ENCODE peak calls at places on chromosomes 13 and 19, in four cellular contexts. One of them, this sample, is unnamed.

GRCh38 chr13:97883356-97883755 is 70.1 kb upstream of the IPO5 start:
- DNase-seq in neural progenitor cell: no peak
- DNase-seq in K562: no peak
- DNase-seq in PC-3: no peak
- DNase-seq in this sample: no peak

GRCh38 chr19:38666662-38667448 is 19.4 kb downstream of the ACTN4 start:
- DNase-seq in neural progenitor cell: peak; percentile 58
- DNase-seq in K562: no peak
- DNase-seq in PC-3: peak; percentile 65
- DNase-seq in this sample: peak; percentile 59

GRCh38 chr19:40810160-40810559 is 11.2 kb downstream of the EGLN2 start:
- DNase-seq in neural progenitor cell: no peak
- DNase-seq in K562: peak; percentile 47
- DNase-seq in PC-3: no peak
- DNase-seq in this sample: no peak

GRCh38 chr19:40718774-40719391 is 2.0 kb downstream of the ITPKC start:
- DNase-seq in neural progenitor cell: peak; percentile 46
- DNase-seq in K562: peak; percentile 71
- DNase-seq in PC-3: peak; percentile 72
- DNase-seq in this sample: peak; percentile 93

GRCh38 chr13:110137677-110138008 is 169.3 kb downstream of the COL4A1 start:
- DNase-seq in neural progenitor cell: peak; percentile 43
- DNase-seq in K562: peak; percentile 38
- DNase-seq in PC-3: peak; percentile 58
- DNase-seq in this sample: no peak

GRCh38 chr13:43883636-43884035 is 3.9 kb downstream of the LACC1 start:
- DNase-seq in neural progenitor cell: no peak
- DNase-seq in K562: no peak
- DNase-seq in PC-3: no peak
- DNase-seq in this sample: no peak

GRCh38 chr13:114110091-114110829 is 22.2 kb downstream of the RASA3 start:
- DNase-seq in neural progenitor cell: peak; percentile 68
- DNase-seq in K562: no peak
- DNase-seq in PC-3: no peak
- DNase-seq in this sample: peak; percentile 81

GRCh38 chr19:2271516-2272103 is 10.4 kb downstream of the PEAK3 start:
- DNase-seq in neural progenitor cell: peak; percentile 26
- DNase-seq in K562: peak; percentile 55
- DNase-seq in PC-3: peak; percentile 44
- DNase-seq in this sample: peak; percentile 82

GRCh38 chr13:35164324-35164932 is 222.4 kb downstream of the NBEA start:
- DNase-seq in neural progenitor cell: peak; percentile 46
- DNase-seq in K562: peak; percentile 12
- DNase-seq in PC-3: peak; percentile 63
- DNase-seq in this sample: no peak

GRCh38 chr13:84662503-84662902 is 780.2 kb upstream of the SLITRK1 start:
- DNase-seq in neural progenitor cell: no peak
- DNase-seq in K562: no peak
- DNase-seq in PC-3: no peak
- DNase-seq in this sample: no peak

GRCh38 chr19:15195381-15195964 is 5.3 kb downstream of the NOTCH3 start:
- DNase-seq in neural progenitor cell: peak; percentile 93
- DNase-seq in K562: no peak
- DNase-seq in PC-3: peak; percentile 82
- DNase-seq in this sample: peak; percentile 95

GRCh38 chr19:32676186-32676894 is 692 bp downstream of the RGS9BP start:
- DNase-seq in neural progenitor cell: peak; percentile 63
- DNase-seq in K562: no peak
- DNase-seq in PC-3: no peak
- DNase-seq in this sample: peak; percentile 83

GRCh38 chr13:46716821-46717220 is 80.1 kb downstream of the ESD start:
- DNase-seq in neural progenitor cell: no peak
- DNase-seq in K562: no peak
- DNase-seq in PC-3: no peak
- DNase-seq in this sample: no peak

GRCh38 chr19:47821460-47822020 is at the start of gene CRX:
- DNase-seq in neural progenitor cell: peak; percentile 49
- DNase-seq in K562: no peak
- DNase-seq in PC-3: no peak
- DNase-seq in this sample: no peak

GRCh38 chr13:100108913-100109507 is 20.1 kb downstream of the PCCA start:
- DNase-seq in neural progenitor cell: no peak
- DNase-seq in K562: no peak
- DNase-seq in PC-3: no peak
- DNase-seq in this sample: no peak

GRCh38 chr19:19900124-19900523 is 622 bp upstream of the ZNF93 start:
- DNase-seq in neural progenitor cell: no peak
- DNase-seq in K562: peak; percentile 64
- DNase-seq in PC-3: no peak
- DNase-seq in this sample: no peak

GRCh38 chr13:43058318-43058674 is 34.9 kb downstream of the DNAJC15 start:
- DNase-seq in neural progenitor cell: no peak
- DNase-seq in K562: no peak
- DNase-seq in PC-3: peak; percentile 92
- DNase-seq in this sample: peak; percentile 79

GRCh38 chr13:44388427-44388826 is 14.8 kb downstream of the SERP2 start:
- DNase-seq in neural progenitor cell: peak; percentile 73
- DNase-seq in K562: peak; percentile 73
- DNase-seq in PC-3: no peak
- DNase-seq in this sample: no peak

GRCh38 chr13:104648291-104648690 is 1582.1 kb upstream of the SLC10A2 start:
- DNase-seq in neural progenitor cell: no peak
- DNase-seq in K562: no peak
- DNase-seq in PC-3: no peak
- DNase-seq in this sample: no peak

GRCh38 chr19:38421856-38422255 is 4.2 kb downstream of the RASGRP4 start:
- DNase-seq in neural progenitor cell: no peak
- DNase-seq in K562: no peak
- DNase-seq in PC-3: no peak
- DNase-seq in this sample: no peak

GRCh38 chr19:35353635-35354034 is 4.6 kb upstream of the FFAR3 start:
- DNase-seq in neural progenitor cell: no peak
- DNase-seq in K562: peak; percentile 24
- DNase-seq in PC-3: no peak
- DNase-seq in this sample: peak; percentile 4

GRCh38 chr13:79869326-79869725 is 388.4 kb downstream of the NDFIP2 start:
- DNase-seq in neural progenitor cell: no peak
- DNase-seq in K562: no peak
- DNase-seq in PC-3: peak; percentile 22
- DNase-seq in this sample: no peak

GRCh38 chr19:49564616-49565045 is 15.7 kb downstream of the NOSIP start:
- DNase-seq in neural progenitor cell: no peak
- DNase-seq in K562: no peak
- DNase-seq in PC-3: no peak
- DNase-seq in this sample: no peak

GRCh38 chr19:15291089-15291488 is 41.2 kb downstream of the BRD4 start:
- DNase-seq in neural progenitor cell: no peak
- DNase-seq in K562: no peak
- DNase-seq in PC-3: no peak
- DNase-seq in this sample: no peak

GRCh38 chr13:113623491-113624234 is 34.3 kb downstream of the ATP4B start:
- DNase-seq in neural progenitor cell: no peak
- DNase-seq in K562: no peak
- DNase-seq in PC-3: no peak
- DNase-seq in this sample: peak; percentile 60

GRCh38 chr19:27861411-27861975 is 1351.5 kb downstream of the UQCRFS1 start:
- DNase-seq in neural progenitor cell: no peak
- DNase-seq in K562: no peak
- DNase-seq in PC-3: no peak
- DNase-seq in this sample: no peak

GRCh38 chr13:37194428-37194861 is 89.0 kb upstream of the CSNK1A1L start:
- DNase-seq in neural progenitor cell: no peak
- DNase-seq in K562: no peak
- DNase-seq in PC-3: peak; percentile 88
- DNase-seq in this sample: no peak

GRCh38 chr13:98094678-98095266 is 48.1 kb upstream of the FARP1 start:
- DNase-seq in neural progenitor cell: no peak
- DNase-seq in K562: no peak
- DNase-seq in PC-3: no peak
- DNase-seq in this sample: no peak

GRCh38 chr13:74273591-74273990 is 139.4 kb upstream of the KLF12 start:
- DNase-seq in neural progenitor cell: no peak
- DNase-seq in K562: no peak
- DNase-seq in PC-3: no peak
- DNase-seq in this sample: no peak

GRCh38 chr13:43878897-43879322 is 630 bp downstream of the CCDC122 start:
- DNase-seq in neural progenitor cell: peak; percentile 71
- DNase-seq in K562: no peak
- DNase-seq in PC-3: peak; percentile 45
- DNase-seq in this sample: peak; percentile 93

GRCh38 chr13:75961911-75962310 is 325.8 kb downstream of the LMO7 start:
- DNase-seq in neural progenitor cell: no peak
- DNase-seq in K562: peak; percentile 49
- DNase-seq in PC-3: no peak
- DNase-seq in this sample: no peak

GRCh38 chr19:12837225-12837624 is 1.1 kb upstream of the MAST1 start:
- DNase-seq in neural progenitor cell: no peak
- DNase-seq in K562: no peak
- DNase-seq in PC-3: peak; percentile 85
- DNase-seq in this sample: no peak

GRCh38 chr19:52200044-52200443 is 10.2 kb downstream of the PPP2R1A start:
- DNase-seq in neural progenitor cell: no peak
- DNase-seq in K562: no peak
- DNase-seq in PC-3: peak; percentile 25
- DNase-seq in this sample: no peak

GRCh38 chr19:42410371-42410770 is 16.8 kb downstream of the LIPE start:
- DNase-seq in neural progenitor cell: no peak
- DNase-seq in K562: no peak
- DNase-seq in PC-3: no peak
- DNase-seq in this sample: peak; percentile 57

GRCh38 chr13:39887424-39887823 is 232.0 kb downstream of the COG6 start:
- DNase-seq in neural progenitor cell: no peak
- DNase-seq in K562: no peak
- DNase-seq in PC-3: no peak
- DNase-seq in this sample: no peak

GRCh38 chr19:57055956-57056355 is 63.8 kb upstream of the USP29 start:
- DNase-seq in neural progenitor cell: no peak
- DNase-seq in K562: no peak
- DNase-seq in PC-3: no peak
- DNase-seq in this sample: no peak

GRCh38 chr13:25295228-25295627 is 6.2 kb upstream of the NUP58 start:
- DNase-seq in neural progenitor cell: no peak
- DNase-seq in K562: no peak
- DNase-seq in PC-3: peak; percentile 50
- DNase-seq in this sample: no peak

GRCh38 chr13:25306671-25307464 is 5.4 kb downstream of the NUP58 start:
- DNase-seq in neural progenitor cell: no peak
- DNase-seq in K562: no peak
- DNase-seq in PC-3: no peak
- DNase-seq in this sample: no peak

GRCh38 chr13:25301347-25302113 is at the start of gene NUP58:
- DNase-seq in neural progenitor cell: peak; percentile 83
- DNase-seq in K562: peak; percentile 95
- DNase-seq in PC-3: peak; percentile 94
- DNase-seq in this sample: peak; percentile 98

DNA sequence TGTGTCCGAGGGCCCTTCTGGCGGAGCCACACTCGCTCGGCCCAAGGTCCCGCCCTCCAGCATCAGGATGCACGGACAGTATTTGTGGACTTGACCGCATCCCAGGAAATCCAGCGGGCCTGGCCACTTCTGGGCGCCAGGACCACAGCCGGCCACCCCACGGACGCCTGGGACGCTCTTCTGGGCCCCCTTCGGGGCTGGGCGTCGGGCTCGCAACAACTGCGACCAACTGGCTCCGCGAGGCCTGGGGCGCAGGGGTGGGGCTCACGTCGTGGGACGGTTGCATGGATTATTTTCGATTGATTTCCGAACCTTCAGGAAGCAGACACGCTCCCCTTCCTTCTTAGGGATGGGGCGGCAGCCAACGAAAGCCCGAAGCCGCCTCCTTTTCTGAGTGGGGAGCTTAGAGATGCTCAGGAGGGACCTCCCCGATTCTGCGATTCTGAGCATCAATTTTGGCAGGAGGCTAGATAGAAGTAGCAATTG is 521 bp upstream of the NUP58 start:
- DNase-seq in neural progenitor cell: peak; percentile 5
- DNase-seq in K562: no peak
- DNase-seq in PC-3: no peak
- DNase-seq in this sample: peak; percentile 83
- H3K9ac ChIP-seq in neural progenitor cell: no peak overlapping the region
- H3K9ac ChIP-seq in K562: no peak overlapping the region
- H3K9ac ChIP-seq in PC-3: peak overlapping the region; percentile 49
- H3K9ac ChIP-seq in this sample: peak overlapping the region; percentile 95

GRCh38 chr19:55226273-55226672 is 2.3 kb downstream of the TMEM86B start:
- DNase-seq in neural progenitor cell: no peak
- DNase-seq in K562: no peak
- DNase-seq in PC-3: no peak
- DNase-seq in this sample: no peak

GRCh38 chr19:55224038-55224665 is 4.4 kb downstream of the TMEM86B start:
- DNase-seq in neural progenitor cell: no peak
- DNase-seq in K562: no peak
- DNase-seq in PC-3: no peak
- DNase-seq in this sample: no peak

GRCh38 chr19:55225415-55225958 is 3.1 kb downstream of the TMEM86B start:
- DNase-seq in neural progenitor cell: no peak
- DNase-seq in K562: no peak
- DNase-seq in PC-3: no peak
- DNase-seq in this sample: no peak

GRCh38 chr19:55220525-55220924 is 8.0 kb downstream of the TMEM86B start:
- DNase-seq in neural progenitor cell: peak; percentile 76
- DNase-seq in K562: peak; percentile 41
- DNase-seq in PC-3: no peak
- DNase-seq in this sample: no peak

GRCh38 chr19:55223291-55224037 is 5.1 kb downstream of the TMEM86B start:
- DNase-seq in neural progenitor cell: no peak
- DNase-seq in K562: no peak
- DNase-seq in PC-3: no peak
- DNase-seq in this sample: no peak
- TF ChIP-seq CTCF in neural progenitor cell: no peak
- TF ChIP-seq CTCF in K562: no peak
- TF ChIP-seq CTCF in PC-3: no peak
- TF ChIP-seq CTCF in this sample: no peak

GRCh38 chr13:42041684-42042035 is 6.8 kb upstream of the DGKH start:
- DNase-seq in neural progenitor cell: peak; percentile 76
- DNase-seq in K562: peak; percentile 67
- DNase-seq in PC-3: peak; percentile 61
- DNase-seq in this sample: peak; percentile 82

GRCh38 chr13:42039457-42039945 is 8.9 kb upstream of the DGKH start:
- DNase-seq in neural progenitor cell: no peak
- DNase-seq in K562: peak; percentile 30
- DNase-seq in PC-3: peak; percentile 27
- DNase-seq in this sample: no peak

GRCh38 chr13:42039946-42040729 is 8.3 kb upstream of the DGKH start:
- DNase-seq in neural progenitor cell: peak; percentile 87
- DNase-seq in K562: peak; percentile 83
- DNase-seq in PC-3: peak; percentile 76
- DNase-seq in this sample: peak; percentile 98

GRCh38 chr13:42040730-42041016 is 7.8 kb upstream of the DGKH start:
- DNase-seq in neural progenitor cell: no peak
- DNase-seq in K562: no peak
- DNase-seq in PC-3: no peak
- DNase-seq in this sample: no peak

GRCh38 chr13:42041017-42041683 is 7.3 kb upstream of the DGKH start:
- DNase-seq in neural progenitor cell: peak; percentile 68
- DNase-seq in K562: peak; percentile 55
- DNase-seq in PC-3: peak; percentile 58
- DNase-seq in this sample: peak; percentile 86
- H3K27ac ChIP-seq in neural progenitor cell: no peak overlapping the region
- H3K27ac ChIP-seq in K562: peak overlapping the region; percentile 74
- H3K27ac ChIP-seq in PC-3: peak overlapping the region; percentile 53
- H3K27ac ChIP-seq in this sample: peak overlapping the region; percentile 67

GRCh38 chr13:27924529-27925141 is 4.8 kb downstream of the PDX1 start:
- DNase-seq in neural progenitor cell: peak; percentile 42
- DNase-seq in K562: no peak
- DNase-seq in PC-3: no peak
- DNase-seq in this sample: no peak
- H3K9ac ChIP-seq in neural progenitor cell: no peak overlapping the region
- H3K9ac ChIP-seq in K562: no peak overlapping the region
- H3K9ac ChIP-seq in PC-3: no peak overlapping the region
- H3K9ac ChIP-seq in this sample: no peak overlapping the region